ENCODE peak calls at places on chromosomes 5 and 9, in five cellular contexts. One of them, this sample, is unnamed.
A peak's percentile ranks its signal among the peaks of the same experiment; 100 is the strongest.

GRCh38 chr5:180830253-180831138 is 27.9 kb upstream of the MGAT1 start:
- DNase-seq in heart left ventricle: peak; percentile 83
- DNase-seq in Panc1: no peak
- DNase-seq in fibroblast of lung: no peak
- DNase-seq in astrocyte: peak; percentile 35
- DNase-seq in this sample: no peak

GRCh38 chr5:472656-473343 is 29.8 kb downstream of the EXOC3 start:
- DNase-seq in heart left ventricle: peak; percentile 92
- DNase-seq in Panc1: no peak
- DNase-seq in fibroblast of lung: peak; percentile 72
- DNase-seq in astrocyte: peak; percentile 50
- DNase-seq in this sample: peak; percentile 75

GRCh38 chr5:136036991-136037705 is 8.4 kb downstream of the TGFBI start:
- DNase-seq in heart left ventricle: peak; percentile 59
- DNase-seq in Panc1: no peak
- DNase-seq in fibroblast of lung: peak; percentile 95
- DNase-seq in astrocyte: peak; percentile 93
- DNase-seq in this sample: no peak

GRCh38 chr5:52915176-52915875 is 73.8 kb upstream of the ITGA2 start:
- DNase-seq in heart left ventricle: peak; percentile 30
- DNase-seq in Panc1: peak; percentile 79
- DNase-seq in fibroblast of lung: peak; percentile 64
- DNase-seq in astrocyte: peak; percentile 53
- DNase-seq in this sample: peak; percentile 63

GRCh38 chr5:169695919-169696490 is 58.9 kb downstream of the DOCK2 start:
- DNase-seq in heart left ventricle: no peak
- DNase-seq in Panc1: peak; percentile 71
- DNase-seq in fibroblast of lung: peak; percentile 99
- DNase-seq in astrocyte: peak; percentile 99
- DNase-seq in this sample: no peak

GRCh38 chr5:109252731-109253130 is 157.0 kb downstream of the PJA2 start:
- DNase-seq in heart left ventricle: no peak
- DNase-seq in Panc1: no peak
- DNase-seq in fibroblast of lung: no peak
- DNase-seq in astrocyte: no peak
- DNase-seq in this sample: no peak

GRCh38 chr5:143582176-143582575 is 178.7 kb upstream of the NR3C1 start:
- DNase-seq in heart left ventricle: no peak
- DNase-seq in Panc1: no peak
- DNase-seq in fibroblast of lung: no peak
- DNase-seq in astrocyte: no peak
- DNase-seq in this sample: no peak

GRCh38 chr9:69805962-69806633 is 14.5 kb upstream of the CFAP95 start:
- DNase-seq in heart left ventricle: peak; percentile 61
- DNase-seq in Panc1: no peak
- DNase-seq in fibroblast of lung: peak; percentile 22
- DNase-seq in astrocyte: peak; percentile 27
- DNase-seq in this sample: peak; percentile 68

GRCh38 chr5:125722550-125722949 is 700.7 kb upstream of the GRAMD2B start:
- DNase-seq in heart left ventricle: no peak
- DNase-seq in Panc1: no peak
- DNase-seq in fibroblast of lung: peak; percentile 28
- DNase-seq in astrocyte: no peak
- DNase-seq in this sample: no peak

GRCh38 chr5:143431789-143432188 is 28.3 kb upstream of the NR3C1 start:
- DNase-seq in heart left ventricle: no peak
- DNase-seq in Panc1: no peak
- DNase-seq in fibroblast of lung: no peak
- DNase-seq in astrocyte: no peak
- DNase-seq in this sample: no peak

GRCh38 chr9:84404095-84404686 is 63.6 kb upstream of the SLC28A3 start:
- DNase-seq in heart left ventricle: no peak
- DNase-seq in Panc1: no peak
- DNase-seq in fibroblast of lung: no peak
- DNase-seq in astrocyte: no peak
- DNase-seq in this sample: no peak

GRCh38 chr9:97441729-97442128 is 29.8 kb downstream of the TDRD7 start:
- DNase-seq in heart left ventricle: no peak
- DNase-seq in Panc1: no peak
- DNase-seq in fibroblast of lung: peak; percentile 9
- DNase-seq in astrocyte: peak; percentile 1
- DNase-seq in this sample: no peak

GRCh38 chr5:1380011-1380817 is 35.3 kb upstream of the CLPTM1L start:
- DNase-seq in heart left ventricle: peak; percentile 60
- DNase-seq in Panc1: no peak
- DNase-seq in fibroblast of lung: peak; percentile 12
- DNase-seq in astrocyte: no peak
- DNase-seq in this sample: no peak

GRCh38 chr9:134515026-134515821 is 126.4 kb upstream of the COL5A1 start:
- DNase-seq in heart left ventricle: no peak
- DNase-seq in Panc1: no peak
- DNase-seq in fibroblast of lung: peak; percentile 49
- DNase-seq in astrocyte: peak; percentile 42
- DNase-seq in this sample: no peak

GRCh38 chr5:75484605-75485004 is 26.8 kb downstream of the CERT1 start:
- DNase-seq in heart left ventricle: no peak
- DNase-seq in Panc1: no peak
- DNase-seq in fibroblast of lung: no peak
- DNase-seq in astrocyte: no peak
- DNase-seq in this sample: no peak

GRCh38 chr5:13957032-13957645 is 12.7 kb upstream of the DNAH5 start:
- DNase-seq in heart left ventricle: no peak
- DNase-seq in Panc1: peak; percentile 51
- DNase-seq in fibroblast of lung: peak; percentile 59
- DNase-seq in astrocyte: peak; percentile 40
- DNase-seq in this sample: no peak

GRCh38 chr9:16417101-16417500 is 453.4 kb downstream of the BNC2 start:
- DNase-seq in heart left ventricle: no peak
- DNase-seq in Panc1: no peak
- DNase-seq in fibroblast of lung: peak; percentile 95
- DNase-seq in astrocyte: peak; percentile 95
- DNase-seq in this sample: no peak

GRCh38 chr5:3429962-3430361 is 165.7 kb upstream of the IRX1 start:
- DNase-seq in heart left ventricle: no peak
- DNase-seq in Panc1: no peak
- DNase-seq in fibroblast of lung: no peak
- DNase-seq in astrocyte: no peak
- DNase-seq in this sample: no peak

GRCh38 chr9:126516936-126517750 is 96.6 kb upstream of the LMX1B start:
- DNase-seq in heart left ventricle: peak; percentile 83
- DNase-seq in Panc1: no peak
- DNase-seq in fibroblast of lung: peak; percentile 81
- DNase-seq in astrocyte: peak; percentile 78
- DNase-seq in this sample: peak; percentile 87

GRCh38 chr9:135925496-135926133 is 18.3 kb upstream of the CAMSAP1 start:
- DNase-seq in heart left ventricle: no peak
- DNase-seq in Panc1: no peak
- DNase-seq in fibroblast of lung: peak; percentile 74
- DNase-seq in astrocyte: peak; percentile 64
- DNase-seq in this sample: no peak

GRCh38 chr5:33422191-33422590 is 18.6 kb upstream of the TARS1 start:
- DNase-seq in heart left ventricle: no peak
- DNase-seq in Panc1: no peak
- DNase-seq in fibroblast of lung: no peak
- DNase-seq in astrocyte: no peak
- DNase-seq in this sample: no peak

GRCh38 chr9:36991516-36992134 is 42.4 kb downstream of the PAX5 start:
- DNase-seq in heart left ventricle: no peak
- DNase-seq in Panc1: peak; percentile 47
- DNase-seq in fibroblast of lung: no peak
- DNase-seq in astrocyte: no peak
- DNase-seq in this sample: no peak

GRCh38 chr5:151719228-151719861 is 32.6 kb upstream of the SPARC start:
- DNase-seq in heart left ventricle: peak; percentile 41
- DNase-seq in Panc1: no peak
- DNase-seq in fibroblast of lung: peak; percentile 40
- DNase-seq in astrocyte: no peak
- DNase-seq in this sample: no peak

GRCh38 chr9:134175808-134176598 is 11.6 kb upstream of the RNU6ATAC start:
- DNase-seq in heart left ventricle: peak; percentile 60
- DNase-seq in Panc1: no peak
- DNase-seq in fibroblast of lung: no peak
- DNase-seq in astrocyte: no peak
- DNase-seq in this sample: no peak

GRCh38 chr5:96226941-96227552 is 206.0 kb downstream of the PCSK1 start:
- DNase-seq in heart left ventricle: no peak
- DNase-seq in Panc1: no peak
- DNase-seq in fibroblast of lung: peak; percentile 97
- DNase-seq in astrocyte: peak; percentile 96
- DNase-seq in this sample: peak; percentile 72

GRCh38 chr5:175700991-175701390 is 43.1 kb downstream of the HRH2 start:
- DNase-seq in heart left ventricle: no peak
- DNase-seq in Panc1: peak; percentile 10
- DNase-seq in fibroblast of lung: no peak
- DNase-seq in astrocyte: no peak
- DNase-seq in this sample: no peak

GRCh38 chr5:83470920-83471404 is 582 bp upstream of the VCAN start:
- DNase-seq in heart left ventricle: no peak
- DNase-seq in Panc1: no peak
- DNase-seq in fibroblast of lung: no peak
- DNase-seq in astrocyte: no peak
- DNase-seq in this sample: no peak

GRCh38 chr5:84130006-84130580 is 254.6 kb downstream of the EDIL3 start:
- DNase-seq in heart left ventricle: no peak
- DNase-seq in Panc1: no peak
- DNase-seq in fibroblast of lung: no peak
- DNase-seq in astrocyte: no peak
- DNase-seq in this sample: no peak

GRCh38 chr9:129627556-129628492 is 1.9 kb downstream of the NTMT1 start:
- DNase-seq in heart left ventricle: no peak
- DNase-seq in Panc1: no peak
- DNase-seq in fibroblast of lung: peak; percentile 39
- DNase-seq in astrocyte: peak; percentile 12
- DNase-seq in this sample: no peak
- H3K4me3 ChIP-seq in heart left ventricle: peak overlapping the region; percentile 70
- H3K4me3 ChIP-seq in Panc1: peak overlapping the region; percentile 82
- H3K4me3 ChIP-seq in fibroblast of lung: peak overlapping the region; percentile 95
- H3K4me3 ChIP-seq in astrocyte: peak overlapping the region; percentile 79
- H3K4me3 ChIP-seq in this sample: peak overlapping the region; percentile 59

DNA sequence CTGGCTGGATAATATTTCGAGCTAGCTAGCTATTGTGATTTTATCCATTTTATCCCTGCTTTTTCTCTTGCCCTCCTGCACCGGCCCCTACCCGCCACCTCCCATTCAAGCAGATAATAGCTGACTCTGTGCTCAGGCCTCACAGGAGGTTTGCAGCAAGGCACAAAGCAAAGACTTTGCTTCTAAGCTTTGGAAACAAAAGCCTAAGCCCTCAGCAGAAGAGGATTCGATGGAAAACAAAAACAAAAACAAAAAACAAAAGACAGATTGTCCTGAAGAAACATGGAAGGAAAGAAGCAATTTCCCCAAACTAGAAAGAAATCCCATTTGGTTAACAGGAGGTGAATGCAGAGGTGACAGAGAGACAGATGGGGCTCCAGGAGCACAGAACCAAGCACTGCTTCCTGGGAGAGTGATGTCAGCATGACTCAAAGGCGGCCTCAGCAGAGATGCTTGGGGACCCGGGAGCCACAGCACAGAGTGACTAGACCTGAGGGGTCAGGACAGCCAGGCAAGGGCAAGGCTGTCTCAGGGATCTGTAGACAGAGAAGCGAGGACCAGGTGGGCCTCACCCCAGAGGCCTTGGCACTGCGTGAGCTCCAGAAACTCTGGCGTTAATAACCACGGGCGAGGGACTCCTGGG is 28.4 kb downstream of the MTX3 start:
- DNase-seq in heart left ventricle: no peak
- DNase-seq in Panc1: no peak
- DNase-seq in fibroblast of lung: peak; percentile 52
- DNase-seq in astrocyte: peak; percentile 32
- DNase-seq in this sample: no peak
- H3K4me1 ChIP-seq in heart left ventricle: no peaks in the 10 kb centered on the region
- H3K4me1 ChIP-seq in Panc1: no peaks in the 10 kb centered on the region
- H3K4me1 ChIP-seq in fibroblast of lung: peaks cover 3% of the 10 kb centered on the region
- H3K4me1 ChIP-seq in astrocyte: peaks cover 11% of the 10 kb centered on the region
- H3K4me1 ChIP-seq in this sample: no peaks in the 10 kb centered on the region

GRCh38 chr9:123356851-123357747 is 1.1 kb downstream of the CRB2 start:
- DNase-seq in heart left ventricle: no peak
- DNase-seq in Panc1: no peak
- DNase-seq in fibroblast of lung: no peak
- DNase-seq in astrocyte: no peak
- DNase-seq in this sample: no peak

GRCh38 chr9:123354806-123355508 is 1.0 kb upstream of the CRB2 start:
- DNase-seq in heart left ventricle: no peak
- DNase-seq in Panc1: no peak
- DNase-seq in fibroblast of lung: no peak
- DNase-seq in astrocyte: no peak
- DNase-seq in this sample: no peak

GRCh38 chr9:123357748-123358059 is 1.7 kb downstream of the CRB2 start:
- DNase-seq in heart left ventricle: no peak
- DNase-seq in Panc1: no peak
- DNase-seq in fibroblast of lung: no peak
- DNase-seq in astrocyte: no peak
- DNase-seq in this sample: no peak

GRCh38 chr9:123353984-123354591 is 1.9 kb upstream of the CRB2 start:
- DNase-seq in heart left ventricle: peak; percentile 69
- DNase-seq in Panc1: no peak
- DNase-seq in fibroblast of lung: peak; percentile 37
- DNase-seq in astrocyte: no peak
- DNase-seq in this sample: peak; percentile 65

DNA sequence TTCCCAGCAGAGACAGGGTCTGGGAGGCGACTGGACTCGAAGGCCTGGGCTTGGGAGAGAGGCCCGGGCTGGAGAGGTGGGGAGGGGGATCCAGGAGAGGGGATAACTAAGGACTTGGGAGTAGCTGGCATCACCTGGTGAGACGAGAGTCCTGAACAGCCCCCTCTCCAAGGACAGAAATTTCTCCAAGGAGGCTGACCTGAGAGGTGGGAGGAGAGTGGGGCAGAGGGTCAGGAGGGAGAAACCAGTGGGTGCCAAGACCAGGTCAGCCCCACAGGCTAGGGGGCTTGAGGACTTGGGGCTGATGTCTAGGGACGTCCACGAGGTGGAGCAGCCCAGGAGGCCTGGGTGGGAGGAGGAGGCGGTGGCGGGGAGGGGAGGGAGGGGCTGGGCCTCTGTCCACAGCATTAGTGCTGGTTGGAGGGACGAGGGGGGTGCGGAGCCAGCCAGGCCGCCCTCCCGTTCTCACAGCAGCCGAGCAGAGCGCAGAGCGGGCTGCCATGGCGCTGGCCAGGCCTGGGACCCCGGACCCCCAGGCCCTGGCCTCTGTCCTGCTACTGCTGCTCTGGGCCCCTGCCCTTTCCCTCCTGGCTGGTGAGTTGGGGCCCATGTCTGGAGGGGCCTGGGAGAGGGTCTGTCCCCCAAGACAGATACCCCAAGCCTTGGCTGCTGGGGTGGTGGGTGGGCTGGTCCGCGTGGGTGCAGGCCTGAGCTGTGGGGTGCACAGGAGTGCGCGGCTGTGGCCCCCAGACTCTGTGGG is at the start of gene CRB2:
- DNase-seq in heart left ventricle: no peak
- DNase-seq in Panc1: no peak
- DNase-seq in fibroblast of lung: no peak
- DNase-seq in astrocyte: no peak
- DNase-seq in this sample: no peak
- TF ChIP-seq CTCF in heart left ventricle: no peak
- TF ChIP-seq CTCF in Panc1: no peak
- TF ChIP-seq CTCF in fibroblast of lung: peak; percentile 4
- TF ChIP-seq CTCF in astrocyte: no peak
- TF ChIP-seq CTCF in this sample: no peak

GRCh38 chr5:137254695-137255094 is 244.4 kb downstream of the SPOCK1 start:
- DNase-seq in heart left ventricle: no peak
- DNase-seq in Panc1: no peak
- DNase-seq in fibroblast of lung: peak; percentile 7
- DNase-seq in astrocyte: no peak
- DNase-seq in this sample: no peak
- H3K4me3 ChIP-seq in heart left ventricle: no peak overlapping the region
- H3K4me3 ChIP-seq in Panc1: no peak overlapping the region
- H3K4me3 ChIP-seq in fibroblast of lung: no peak overlapping the region
- H3K4me3 ChIP-seq in astrocyte: no peak overlapping the region
- H3K4me3 ChIP-seq in this sample: no peak overlapping the region

This sample was measured in right atrium auricular region.